ENCODE peak calls at places on chromosomes 3 and 15, in eight cellular contexts. Y is NCI-H460; A is effector memory CD8-positive, alpha-beta T cell; O is KG1; T is NB4; W is kidney tubule cell; C is fibroblast of the aortic adventitia; D is stimulated activated CD8-positive, alpha-beta memory T cell treated with anti-CD3 and anti-CD28 coated beads, Interleukin-2, amount 100 ng/mL, for 1 hour. P is an unnamed sample.

GRCh38 chr3:24730173-24730572 is 235.5 kb upstream of the THRB start:
- DNase-seq in Y (no peak), A (no peak), O (no peak), T (no peak), W (no peak), C (no peak), D (no peak), P (peak)

GRCh38 chr15:70196314-70197291 is 98.9 kb upstream of the TLE3 start:
- DNase-seq in Y (peak), A (no peak), O (no peak), T (peak), W (peak), C (peak), D (no peak), P (peak)

GRCh38 chr15:64501396-64501716 is 41.0 kb downstream of the ZNF609 start:
- DNase-seq in Y (no peak), A (no peak), O (no peak), T (no peak), W (no peak), C (no peak), D (no peak), P (no peak)

GRCh38 chr15:32936283-32936918 is 218.6 kb downstream of the GREM1 start:
- DNase-seq in Y (peak), A (no peak), O (no peak), T (peak), W (peak), C (peak), D (no peak), P (peak)

GRCh38 chr3:187400756-187401155 is 32.6 kb downstream of the RTP4 start:
- DNase-seq in Y (no peak), A (no peak), O (no peak), T (no peak), W (no peak), C (no peak), D (no peak), P (peak)

GRCh38 chr3:73848173-73848751 is 223.5 kb upstream of the PDZRN3 start:
- DNase-seq in Y (no peak), A (no peak), O (no peak), T (peak), W (peak), C (peak), D (no peak), P (peak)

GRCh38 chr15:91422704-91423254 is 322.7 kb downstream of the SV2B start:
- DNase-seq in Y (no peak), A (no peak), O (no peak), T (no peak), W (no peak), C (no peak), D (no peak), P (no peak)

GRCh38 chr15:42591238-42591936 is 16.0 kb downstream of the STARD9 start:
- DNase-seq in Y (peak), A (no peak), O (no peak), T (peak), W (peak), C (peak), D (no peak), P (peak)

GRCh38 chr3:189630667-189631372 is 369 bp upstream of the TP63 start:
- DNase-seq in Y (no peak), A (peak), O (no peak), T (no peak), W (peak), C (no peak), D (no peak), P (peak)

GRCh38 chr3:177725165-177725564 is 527.9 kb upstream of the TBL1XR1 start:
- DNase-seq in Y (no peak), A (no peak), O (no peak), T (peak), W (no peak), C (no peak), D (no peak), P (no peak)

GRCh38 chr3:178845446-178846118 is 226.0 kb downstream of the ZMAT3 start:
- DNase-seq in Y (no peak), A (no peak), O (no peak), T (no peak), W (peak), C (no peak), D (no peak), P (peak)

GRCh38 chr3:82715091-82715856 is 953.8 kb upstream of the GBE1 start:
- DNase-seq in Y (no peak), A (no peak), O (no peak), T (no peak), W (no peak), C (no peak), D (no peak), P (no peak)

GRCh38 chr3:153209596-153209995 is 47.6 kb downstream of the RAP2B start:
- DNase-seq in Y (no peak), A (no peak), O (no peak), T (peak), W (peak), C (peak), D (no peak), P (peak)

GRCh38 chr3:172846706-172847105 is 96.2 kb downstream of the ECT2 start:
- DNase-seq in Y (no peak), A (no peak), O (no peak), T (no peak), W (peak), C (peak), D (no peak), P (peak)

GRCh38 chr15:101250931-101251829 is 668 bp downstream of the CHSY1 start:
- DNase-seq in Y (no peak), A (no peak), O (no peak), T (no peak), W (peak), C (no peak), D (no peak), P (peak)

GRCh38 chr3:61009025-61009424 is 242.2 kb downstream of the FHIT start:
- DNase-seq in Y (no peak), A (no peak), O (no peak), T (peak), W (no peak), C (no peak), D (no peak), P (no peak)

GRCh38 chr15:94231728-94232086 is 346 bp downstream of the MCTP2 start:
- DNase-seq in Y (no peak), A (no peak), O (peak), T (peak), W (peak), C (no peak), D (no peak), P (no peak)

GRCh38 chr3:123334056-123334455 is 114.8 kb downstream of the ADCY5 start:
- DNase-seq in Y (no peak), A (no peak), O (no peak), T (no peak), W (no peak), C (no peak), D (no peak), P (no peak)

GRCh38 chr3:36701249-36701572 is 63.1 kb downstream of the DCLK3 start:
- DNase-seq in Y (no peak), A (no peak), O (no peak), T (no peak), W (no peak), C (no peak), D (no peak), P (no peak)

GRCh38 chr15:99211926-99212325 is 37.5 kb downstream of the TTC23 start:
- DNase-seq in Y (peak), A (no peak), O (no peak), T (no peak), W (peak), C (no peak), D (no peak), P (peak)